ENCODE peak calls at places on chromosomes 11 and 22, in five cellular contexts. Y, O, G, Q and W are unnamed samples.
A peak's percentile ranks its signal among the peaks of the same experiment; 100 is the strongest.

GRCh38 chr11:1194231-1194976 is 28.5 kb upstream of the MUC5B start:
- DNase-seq in Y (peak; percentile 57), O (peak; percentile 10), G (no peak), Q (no peak), W (no peak)

GRCh38 chr11:9757809-9758675 is 94.2 kb downstream of the SWAP70 start:
- DNase-seq in Y (peak; percentile 94), O (peak; percentile 98), G (peak; percentile 87), Q (peak; percentile 34), W (peak; percentile 82)

GRCh38 chr11:108788565-108789199 is 123.8 kb downstream of the DDX10 start:
- DNase-seq in Y (no peak), O (peak; percentile 11), G (no peak), Q (no peak), W (no peak)

GRCh38 chr11:15699978-15700377 is 585.3 kb downstream of the INSC start:
- DNase-seq in Y (no peak), O (no peak), G (no peak), Q (no peak), W (no peak)

GRCh38 chr22:29300807-29301601 is 5.4 kb upstream of the GAS2L1 start:
- DNase-seq in Y (no peak), O (no peak), G (no peak), Q (no peak), W (no peak)

GRCh38 chr11:79054636-79055035 is 386.2 kb downstream of the TENM4 start:
- DNase-seq in Y (no peak), O (no peak), G (no peak), Q (no peak), W (no peak)

GRCh38 chr11:110883266-110883665 is 171.0 kb upstream of the ARHGAP20 start:
- DNase-seq in Y (no peak), O (no peak), G (no peak), Q (no peak), W (no peak)

GRCh38 chr11:8766043-8766992 is 83.7 kb downstream of the RPL27A start:
- DNase-seq in Y (no peak), O (no peak), G (no peak), Q (no peak), W (no peak)

GRCh38 chr11:19551454-19551853 is 161.2 kb upstream of the NAV2 start:
- DNase-seq in Y (no peak), O (no peak), G (no peak), Q (no peak), W (no peak)